ENCODE peak calls at places on chromosomes 11 and 22, in eight cellular contexts. P is HepG2, V is adrenal gland, Z is neural progenitor cell, C is transverse colon, G is Panc1, E is cardiac muscle cell, U is mucosa of descending colon. X is an unnamed sample.

GRCh38 chr11:64649304-64649703 is 58.3 kb downstream of the SLC22A12 start:
- DNase-seq in E (peak; percentile 71), V (no peak), P (peak; percentile 30), C (no peak), U (no peak), G (no peak), Z (peak; percentile 85), X (no peak)

GRCh38 chr22:18048041-18048440 is 23.7 kb upstream of the MICAL3 start:
- DNase-seq in P (no peak), C (no peak), Z (no peak), E (no peak), V (no peak), U (no peak), G (no peak), X (no peak)

GRCh38 chr11:120134931-120135228 is 3.0 kb downstream of the TRIM29 start:
- DNase-seq in P (no peak), V (peak; percentile 46), G (no peak), Z (no peak), C (peak; percentile 0), U (no peak), E (no peak), X (peak; percentile 2)

GRCh38 chr11:108496643-108497256 is 1.4 kb downstream of the POGLUT3 start:
- DNase-seq in E (no peak), G (peak; percentile 15), P (no peak), V (no peak), C (no peak), U (no peak), Z (no peak), X (no peak)

GRCh38 chr11:2186669-2187266 is 15.2 kb upstream of the TH start:
- DNase-seq in V (peak; percentile 81), C (peak; percentile 31), Z (peak; percentile 73), G (no peak), E (peak; percentile 79), U (no peak), P (peak; percentile 59), X (no peak)

GRCh38 chr11:94845622-94846021 is 77.5 kb downstream of the AMOTL1 start:
- DNase-seq in C (no peak), P (peak; percentile 48), Z (no peak), E (no peak), U (no peak), G (no peak), V (no peak), X (no peak)

GRCh38 chr22:17412232-17412631 is 43.0 kb downstream of the CECR2 start:
- DNase-seq in Z (peak; percentile 45), C (no peak), U (no peak), G (no peak), V (no peak), P (no peak), E (peak; percentile 40), X (no peak)

GRCh38 chr11:9708544-9708943 is 44.7 kb downstream of the SWAP70 start:
- DNase-seq in E (no peak), P (no peak), V (no peak), Z (no peak), U (no peak), C (no peak), G (no peak), X (no peak)

GRCh38 chr11:86550757-86551156 is 121.7 kb downstream of the ME3 start:
- DNase-seq in G (no peak), C (no peak), Z (no peak), V (no peak), P (no peak), E (no peak), U (no peak), X (no peak)
- H3K4me1 ChIP-seq in G (peaks cover 5% of the 10 kb centered on the region), C (peaks cover 17% of the 10 kb centered on the region), Z (no peaks in the 10 kb centered on the region), V (peaks cover 28% of the 10 kb centered on the region), P (peaks cover 17% of the 10 kb centered on the region), E (no peaks in the 10 kb centered on the region), U (peaks cover 20% of the 10 kb centered on the region), X (peaks cover 61% of the 10 kb centered on the region)

GRCh38 chr11:115505165-115505564 is 950 bp upstream of the CADM1 start:
- DNase-seq in Z (peak; percentile 52), E (peak; percentile 22), G (no peak), C (no peak), P (no peak), U (peak; percentile 23), V (peak; percentile 57), X (no peak)

GRCh38 chr11:115503083-115503885 is 931 bp downstream of the CADM1 start:
- DNase-seq in Z (peak; percentile 85), E (peak; percentile 86), G (no peak), V (peak; percentile 85), U (peak; percentile 69), P (peak; percentile 51), C (peak; percentile 61), X (peak; percentile 61)

GRCh38 chr11:115502636-115503082 is 1.6 kb downstream of the CADM1 start:
- DNase-seq in V (peak; percentile 58), U (no peak), E (no peak), P (peak; percentile 12), Z (no peak), C (no peak), G (no peak), X (no peak)

GRCh38 chr11:115504279-115505158 is at the start of gene CADM1:
- DNase-seq in C (peak; percentile 93), V (peak; percentile 99), G (peak; percentile 46), E (peak; percentile 98), U (peak; percentile 93), Z (peak; percentile 99), P (peak; percentile 92), X (peak; percentile 92)

DNA sequence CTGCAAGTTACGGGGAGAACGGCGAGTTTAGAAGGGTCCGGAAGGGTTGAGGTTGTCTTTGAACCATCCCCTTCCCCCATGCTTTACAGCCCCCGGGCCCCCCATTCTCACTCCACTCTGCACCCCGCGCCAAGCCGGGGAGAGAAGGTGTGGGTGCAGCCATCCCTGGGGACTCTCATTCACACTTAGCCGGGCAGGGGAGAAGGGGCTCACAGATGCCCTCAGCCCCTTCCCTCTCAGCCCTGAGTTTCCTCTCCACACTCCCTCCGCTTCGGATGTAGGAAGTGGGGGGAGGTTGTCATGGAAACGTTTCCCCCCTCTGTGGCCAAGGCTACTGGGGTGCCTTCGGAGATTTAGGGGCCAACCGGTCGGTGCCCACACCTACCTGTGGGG is 333 bp downstream of the CADM1 start:
- DNase-seq in C (no peak), U (no peak), E (no peak), Z (no peak), V (no peak), P (peak; percentile 5), G (no peak), X (no peak)
- H3K4me3 ChIP-seq in C (peak overlapping the region; percentile 50), U (no peak overlapping the region), E (peak overlapping the region; percentile 71), Z (peak overlapping the region; percentile 77), V (peak overlapping the region; percentile 51), P (peak overlapping the region; percentile 89), G (peak overlapping the region; percentile 59), X (peak overlapping the region; percentile 75)

GRCh38 chr11:19349340-19350025 is 108.7 kb upstream of the E2F8 start:
- DNase-seq in V (no peak), C (no peak), U (no peak), P (no peak), E (no peak), Z (no peak), G (no peak), X (no peak)

GRCh38 chr11:19347911-19348310 is 107.2 kb upstream of the E2F8 start:
- DNase-seq in G (no peak), V (no peak), Z (peak; percentile 31), U (no peak), P (no peak), C (no peak), E (no peak), X (no peak)

GRCh38 chr11:19345519-19345847 is 104.7 kb upstream of the E2F8 start:
- DNase-seq in Z (peak; percentile 75), E (peak; percentile 30), U (no peak), C (no peak), V (no peak), G (no peak), P (no peak), X (no peak)

GRCh38 chr11:19344661-19345518 is 104.1 kb upstream of the E2F8 start:
- DNase-seq in V (peak; percentile 81), Z (peak; percentile 94), G (no peak), E (peak; percentile 69), P (no peak), C (peak; percentile 29), U (peak; percentile 49), X (peak; percentile 34)

DNA sequence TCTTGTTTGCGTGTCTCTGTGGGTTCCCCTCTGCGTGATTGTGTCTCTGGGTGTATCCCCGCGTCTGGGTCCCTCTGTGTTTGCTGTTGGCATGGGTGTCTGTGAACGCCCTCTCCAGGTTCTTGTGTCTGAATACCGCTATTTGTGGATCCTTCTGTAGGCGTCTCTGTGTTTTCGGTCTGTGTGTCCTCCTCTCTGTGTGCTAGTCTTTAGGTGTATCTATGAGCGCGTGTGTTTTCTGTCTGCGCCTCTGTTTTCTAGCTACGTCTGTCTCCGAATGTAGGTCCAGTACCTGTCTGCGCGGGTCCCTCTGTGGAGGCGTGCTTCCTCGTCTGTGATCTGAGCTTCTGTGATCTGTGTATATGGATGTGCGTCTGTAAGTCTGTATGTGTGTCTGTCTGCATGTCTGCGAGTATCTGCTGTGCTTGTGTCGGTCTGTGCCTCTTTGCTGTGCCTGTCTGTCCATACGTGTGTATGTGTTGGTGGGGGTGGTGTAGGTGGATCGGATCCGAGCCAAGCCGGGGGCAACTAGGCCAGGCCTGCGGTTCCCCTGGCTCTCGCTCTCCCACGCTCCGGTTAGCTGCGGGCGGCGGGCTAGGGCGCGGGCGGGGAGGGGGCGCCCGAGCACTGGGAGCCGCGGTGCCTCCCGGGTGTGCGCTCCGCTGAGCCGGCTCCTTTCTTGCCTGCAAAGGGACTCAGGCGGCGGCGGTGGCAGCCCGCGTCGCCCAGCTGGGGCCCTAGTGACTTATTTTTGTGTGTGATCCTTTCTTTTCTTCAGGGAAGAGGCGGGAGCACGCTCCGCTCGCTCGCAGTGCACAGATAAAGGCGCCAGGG is 105.3 kb upstream of the E2F8 start:
- DNase-seq in Z (peak; percentile 78), P (no peak), E (peak; percentile 56), C (no peak), G (no peak), V (peak; percentile 52), U (no peak), X (peak; percentile 26)
- TF ChIP-seq CTCF in Z (peak; percentile 21), P (no peak), E (peak; percentile 21), C (no peak), G (no peak), V (no peak), U (no peak), X (peak; percentile 25)

GRCh38 chr11:130157840-130158239 is 1.7 kb upstream of the ST14 start:
- DNase-seq in E (no peak), G (no peak), V (no peak), P (no peak), U (no peak), Z (no peak), C (no peak), X (no peak)

GRCh38 chr11:130159657-130160459 is at the start of gene ST14:
- DNase-seq in G (no peak), Z (peak; percentile 58), E (peak; percentile 36), V (no peak), U (peak; percentile 92), C (peak; percentile 89), P (no peak), X (no peak)

GRCh38 chr11:130157111-130157510 is 2.5 kb upstream of the ST14 start:
- DNase-seq in V (no peak), U (peak; percentile 18), Z (no peak), P (no peak), G (no peak), E (no peak), C (no peak), X (no peak)

GRCh38 chr11:130160460-130161090 is 993 bp downstream of the ST14 start:
- DNase-seq in C (no peak), V (no peak), G (no peak), P (no peak), U (peak; percentile 60), E (no peak), Z (peak; percentile 19), X (no peak)

DNA sequence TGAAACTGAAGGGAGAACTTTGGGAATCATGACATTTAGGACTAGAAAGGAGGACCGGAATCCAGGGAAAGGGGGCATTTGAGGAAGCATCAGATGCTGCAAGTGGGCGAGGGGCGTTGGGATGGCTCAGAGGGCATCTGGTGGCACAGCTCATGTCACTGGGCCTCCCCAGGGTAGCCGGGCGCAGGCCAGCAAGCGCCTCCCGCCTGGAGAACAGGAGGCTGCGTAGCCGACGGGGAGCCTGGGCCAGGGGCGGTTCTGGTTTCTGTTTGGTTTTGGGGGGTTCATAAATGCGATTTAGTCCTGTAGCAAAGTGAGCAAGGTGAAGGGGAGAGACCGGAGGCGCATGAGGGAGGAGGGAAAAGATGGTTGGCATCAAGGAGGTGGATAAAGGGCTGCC is 443 bp upstream of the ST14 start:
- DNase-seq in V (no peak), E (no peak), P (no peak), U (no peak), G (no peak), C (no peak), Z (no peak), X (no peak)
- H3K4me1 ChIP-seq in V (no peaks in the 10 kb centered on the region), E (no peaks in the 10 kb centered on the region), P (peaks cover 30% of the 10 kb centered on the region), U (peaks cover 36% of the 10 kb centered on the region), G (peaks cover 5% of the 10 kb centered on the region), C (peaks cover 39% of the 10 kb centered on the region), Z (peaks cover 14% of the 10 kb centered on the region), X (peaks cover 28% of the 10 kb centered on the region)